ENCODE peak calls at places on chromosomes 2 and 18, in four cellular contexts. D is left ventricle myocardium superior, G is kidney, A is GM18507. I is an unnamed sample.

GRCh38 chr2:161077367-161078210 is 82.6 kb upstream of the TANK start:
- DNase-seq in D (no peak), G (no peak), A (no peak), I (no peak)

GRCh38 chr2:99448556-99448955 is 41.3 kb downstream of the REV1 start:
- DNase-seq in D (no peak), G (no peak), A (no peak), I (no peak)

GRCh38 chr2:180733330-180733729 is 247.1 kb upstream of the UBE2E3 start:
- DNase-seq in D (no peak), G (no peak), A (no peak), I (no peak)

GRCh38 chr18:65257157-65257556 is 493.7 kb upstream of the CDH7 start:
- DNase-seq in D (no peak), G (no peak), A (no peak), I (no peak)

GRCh38 chr18:70380915-70381896 is 92.4 kb downstream of the SOCS6 start:
- DNase-seq in D (peak), G (no peak), A (no peak), I (no peak)

GRCh38 chr2:111167238-111168162 is 46.8 kb downstream of the BCL2L11 start:
- DNase-seq in D (no peak), G (no peak), A (no peak), I (no peak)

GRCh38 chr18:77140439-77141109 is 8.0 kb upstream of the MBP start:
- DNase-seq in D (peak), G (no peak), A (no peak), I (no peak)

GRCh38 chr2:21772624-21773023 is 648.9 kb downstream of the TDRD15 start:
- DNase-seq in D (no peak), G (no peak), A (no peak), I (no peak)

GRCh38 chr2:160482673-160483072 is 10.9 kb downstream of the RBMS1 start:
- DNase-seq in D (no peak), G (no peak), A (no peak), I (no peak)

GRCh38 chr18:78939105-78939504 is 40.5 kb upstream of the SALL3 start:
- DNase-seq in D (no peak), G (no peak), A (no peak), I (no peak)

GRCh38 chr18:63831080-63831788 is 56.0 kb downstream of the SERPINB7 start:
- DNase-seq in D (no peak), G (no peak), A (no peak), I (no peak)

GRCh38 chr2:193141-193552 is 70.7 kb downstream of the SH3YL1 start:
- DNase-seq in D (no peak), G (no peak), A (no peak), I (no peak)

GRCh38 chr2:237872178-237872887 is 12.9 kb downstream of the RAMP1 start:
- DNase-seq in D (peak), G (no peak), A (no peak), I (no peak)

GRCh38 chr2:107669335-107669734 is 157.4 kb upstream of the RGPD4 start:
- DNase-seq in D (no peak), G (no peak), A (no peak), I (no peak)

GRCh38 chr2:225400060-225400511 is 576 bp downstream of the NYAP2 start:
- DNase-seq in D (no peak), G (no peak), A (no peak), I (peak)

GRCh38 chr18:35060092-35060491 is 18.9 kb downstream of the MAPRE2 start:
- DNase-seq in D (no peak), G (no peak), A (no peak), I (no peak)

GRCh38 chr18:30177056-30177455 is 865.5 kb downstream of the DSC3 start:
- DNase-seq in D (no peak), G (no peak), A (no peak), I (no peak)

GRCh38 chr2:174764281-174765063 is at the start of gene CHRNA1:
- DNase-seq in D (no peak), G (no peak), A (no peak), I (no peak)

GRCh38 chr2:158502984-158503383 is 46.2 kb downstream of the PKP4 start:
- DNase-seq in D (no peak), G (no peak), A (no peak), I (no peak)

GRCh38 chr2:128607981-128608506 is 289.4 kb upstream of the HS6ST1 start:
- DNase-seq in D (no peak), G (peak), A (no peak), I (peak)

GRCh38 chr2:179313057-179313456 is 48.4 kb upstream of the SESTD1 start:
- DNase-seq in D (no peak), G (no peak), A (no peak), I (no peak)

GRCh38 chr2:222440670-222441422 is 16.5 kb downstream of the SGPP2 start:
- DNase-seq in D (no peak), G (no peak), A (no peak), I (no peak)

GRCh38 chr18:47718646-47719045 is 211.8 kb downstream of the SMAD2 start:
- DNase-seq in D (no peak), G (peak), A (no peak), I (no peak)

GRCh38 chr18:69617888-69618287 is 217.2 kb downstream of the DOK6 start:
- DNase-seq in D (no peak), G (no peak), A (no peak), I (no peak)

GRCh38 chr18:76376668-76377358 is 118.2 kb downstream of the ZNF516 start:
- DNase-seq in D (no peak), G (no peak), A (no peak), I (no peak)

GRCh38 chr2:169095631-169096105 is 26.3 kb downstream of the DHRS9 start:
- DNase-seq in D (no peak), G (no peak), A (no peak), I (no peak)

GRCh38 chr2:202122975-202123765 is 50.1 kb downstream of the KIAA2012 start:
- DNase-seq in D (no peak), G (no peak), A (no peak), I (no peak)

GRCh38 chr2:85801871-85802270 is 48.1 kb downstream of the ATOH8 start:
- DNase-seq in D (no peak), G (peak), A (no peak), I (no peak)